ENCODE peak calls at places on chromosome 16, in ten cellular contexts. B is activated naive CD4-positive, alpha-beta T cell; D is NCI-H1694 treated with DMSO at 0.1 percent for 48 hours; K is A172; A is AG10803; J is lower leg skin; O is activated CD8-positive, alpha-beta T cell treated with anti-CD3 and anti-CD28 coated beads, Interleukin-2, amount 10 ng/mL, durations not matched to agents 7 days and 5 days; R is activated B cell treated with CpG ODN at 0.5 μM for 24 hours; Y is dorsolateral prefrontal cortex; N is stimulated activated CD8-positive, alpha-beta memory T cell treated with anti-CD3 and anti-CD28 coated beads, Interleukin-4, amount 100 ng/mL, for 4 hours. X is an unnamed sample.

GRCh38 chr16:24668481-24669001 is 60.9 kb upstream of the TNRC6A start:
- DNase-seq in B (no peak), D (no peak), K (peak), A (peak), J (peak), O (no peak), R (no peak), Y (no peak), N (no peak), X (no peak)

GRCh38 chr16:72848759-72849664 is 198.9 kb downstream of the ZFHX3 start:
- DNase-seq in B (no peak), D (peak), K (peak), A (peak), J (peak), O (no peak), R (no peak), Y (peak), N (no peak), X (peak)

GRCh38 chr16:78783570-78784079 is 684.2 kb downstream of the WWOX start:
- DNase-seq in B (no peak), D (no peak), K (no peak), A (no peak), J (no peak), O (no peak), R (no peak), Y (no peak), N (no peak), X (no peak)

GRCh38 chr16:81734632-81735434 is 44.3 kb upstream of the PLCG2 start:
- DNase-seq in B (no peak), D (no peak), K (no peak), A (no peak), J (no peak), O (no peak), R (no peak), Y (peak), N (no peak), X (no peak)

GRCh38 chr16:53041196-53041977 is 11.3 kb downstream of the CHD9NB start:
- DNase-seq in B (no peak), D (no peak), K (no peak), A (peak), J (peak), O (no peak), R (no peak), Y (no peak), N (no peak), X (peak)

GRCh38 chr16:28974007-28974436 is 556 bp upstream of the SPNS1 start:
- DNase-seq in B (no peak), D (peak), K (peak), A (peak), J (no peak), O (peak), R (no peak), Y (peak), N (no peak), X (peak)

GRCh38 chr16:3123986-3124886 is 10.6 kb upstream of the ZNF213 start:
- DNase-seq in B (peak), D (peak), K (peak), A (peak), J (peak), O (peak), R (peak), Y (peak), N (peak), X (peak)

GRCh38 chr16:73058616-73059409 is 10.9 kb upstream of the ZFHX3 start:
- DNase-seq in B (no peak), D (peak), K (no peak), A (peak), J (no peak), O (no peak), R (no peak), Y (no peak), N (no peak), X (no peak)

GRCh38 chr16:49756971-49757743 is 98.8 kb downstream of the ZNF423 start:
- DNase-seq in B (no peak), D (no peak), K (peak), A (no peak), J (no peak), O (no peak), R (no peak), Y (no peak), N (no peak), X (no peak)

GRCh38 chr16:87541882-87542234 is 49.0 kb upstream of the ZCCHC14 start:
- DNase-seq in B (no peak), D (no peak), K (no peak), A (no peak), J (no peak), O (no peak), R (no peak), Y (no peak), N (no peak), X (no peak)

GRCh38 chr16:51151951-51152663 is 1.0 kb upstream of the SALL1 start:
- DNase-seq in B (no peak), D (peak), K (peak), A (peak), J (no peak), O (no peak), R (no peak), Y (peak), N (no peak), X (no peak)

GRCh38 chr16:51640196-51640595 is 489.1 kb upstream of the SALL1 start:
- DNase-seq in B (no peak), D (no peak), K (no peak), A (no peak), J (no peak), O (no peak), R (no peak), Y (no peak), N (no peak), X (no peak)

GRCh38 chr16:47612711-47613110 is 151.6 kb downstream of the PHKB start:
- DNase-seq in B (no peak), D (no peak), K (no peak), A (peak), J (no peak), O (no peak), R (no peak), Y (no peak), N (no peak), X (no peak)

GRCh38 chr16:4415538-4416199 is 727 bp downstream of the CORO7 start:
- DNase-seq in B (no peak), D (no peak), K (no peak), A (no peak), J (no peak), O (peak), R (peak), Y (no peak), N (peak), X (peak)

GRCh38 chr16:2033057-2033911 is 6.6 kb downstream of the NHERF2 start:
- DNase-seq in B (no peak), D (no peak), K (peak), A (peak), J (no peak), O (no peak), R (no peak), Y (peak), N (no peak), X (no peak)

GRCh38 chr16:50474138-50474537 is 74.1 kb upstream of the NKD1 start:
- DNase-seq in B (no peak), D (no peak), K (peak), A (no peak), J (no peak), O (no peak), R (no peak), Y (no peak), N (no peak), X (no peak)

GRCh38 chr16:50037791-50038190 is 12.8 kb downstream of the CNEP1R1 start:
- DNase-seq in B (no peak), D (no peak), K (no peak), A (peak), J (no peak), O (no peak), R (no peak), Y (no peak), N (no peak), X (no peak)